ENCODE peak calls at places on chromosomes 5 and 9, in nine cellular contexts. One of them, this sample, is unnamed.
A peak's percentile ranks its signal among the peaks of the same experiment; 100 is the strongest.

GRCh38 chr9:73155968-73156592 is 4.4 kb downstream of the ANXA1 start:
- DNase-seq in lung: no peak
- DNase-seq in psoas muscle: no peak
- DNase-seq in right lobe of liver: no peak
- DNase-seq in thyroid gland: no peak
- DNase-seq in fibroblast of lung: no peak
- DNase-seq in fibroblast of mammary gland: no peak
- DNase-seq in tibial nerve: no peak
- DNase-seq in retinal pigment epithelial cell: no peak
- DNase-seq in this sample: no peak

GRCh38 chr5:159184858-159185381 is 24.4 kb downstream of the RNF145 start:
- DNase-seq in lung: no peak
- DNase-seq in psoas muscle: no peak
- DNase-seq in right lobe of liver: no peak
- DNase-seq in thyroid gland: peak; percentile 9
- DNase-seq in fibroblast of lung: peak; percentile 59
- DNase-seq in fibroblast of mammary gland: peak; percentile 90
- DNase-seq in tibial nerve: no peak
- DNase-seq in retinal pigment epithelial cell: no peak
- DNase-seq in this sample: no peak

GRCh38 chr5:66139313-66139712 is 4.8 kb upstream of the SREK1 start:
- DNase-seq in lung: no peak
- DNase-seq in psoas muscle: no peak
- DNase-seq in right lobe of liver: no peak
- DNase-seq in thyroid gland: no peak
- DNase-seq in fibroblast of lung: no peak
- DNase-seq in fibroblast of mammary gland: no peak
- DNase-seq in tibial nerve: no peak
- DNase-seq in retinal pigment epithelial cell: no peak
- DNase-seq in this sample: no peak

GRCh38 chr9:25994605-25995004 is 316.4 kb upstream of the TUSC1 start:
- DNase-seq in lung: no peak
- DNase-seq in psoas muscle: no peak
- DNase-seq in right lobe of liver: no peak
- DNase-seq in thyroid gland: no peak
- DNase-seq in fibroblast of lung: no peak
- DNase-seq in fibroblast of mammary gland: no peak
- DNase-seq in tibial nerve: no peak
- DNase-seq in retinal pigment epithelial cell: no peak
- DNase-seq in this sample: no peak

GRCh38 chr9:69874301-69875060 is 53.9 kb downstream of the CFAP95 start:
- DNase-seq in lung: no peak
- DNase-seq in psoas muscle: no peak
- DNase-seq in right lobe of liver: no peak
- DNase-seq in thyroid gland: no peak
- DNase-seq in fibroblast of lung: no peak
- DNase-seq in fibroblast of mammary gland: peak; percentile 34
- DNase-seq in tibial nerve: no peak
- DNase-seq in retinal pigment epithelial cell: no peak
- DNase-seq in this sample: no peak

GRCh38 chr5:174355995-174356394 is 310.5 kb downstream of the NSG2 start:
- DNase-seq in lung: no peak
- DNase-seq in psoas muscle: no peak
- DNase-seq in right lobe of liver: no peak
- DNase-seq in thyroid gland: no peak
- DNase-seq in fibroblast of lung: no peak
- DNase-seq in fibroblast of mammary gland: no peak
- DNase-seq in tibial nerve: no peak
- DNase-seq in retinal pigment epithelial cell: no peak
- DNase-seq in this sample: no peak

GRCh38 chr9:18424132-18424531 is 49.8 kb upstream of the ADAMTSL1 start:
- DNase-seq in lung: no peak
- DNase-seq in psoas muscle: no peak
- DNase-seq in right lobe of liver: no peak
- DNase-seq in thyroid gland: no peak
- DNase-seq in fibroblast of lung: peak; percentile 42
- DNase-seq in fibroblast of mammary gland: peak; percentile 27
- DNase-seq in tibial nerve: no peak
- DNase-seq in retinal pigment epithelial cell: no peak
- DNase-seq in this sample: no peak

GRCh38 chr5:56264417-56265025 is 31.4 kb upstream of the ANKRD55 start:
- DNase-seq in lung: no peak
- DNase-seq in psoas muscle: no peak
- DNase-seq in right lobe of liver: no peak
- DNase-seq in thyroid gland: peak; percentile 39
- DNase-seq in fibroblast of lung: peak; percentile 46
- DNase-seq in fibroblast of mammary gland: peak; percentile 75
- DNase-seq in tibial nerve: no peak
- DNase-seq in retinal pigment epithelial cell: no peak
- DNase-seq in this sample: no peak

GRCh38 chr9:136942112-136942880 is 2.2 kb downstream of the FBXW5 start:
- DNase-seq in lung: no peak
- DNase-seq in psoas muscle: peak; percentile 59
- DNase-seq in right lobe of liver: peak; percentile 66
- DNase-seq in thyroid gland: no peak
- DNase-seq in fibroblast of lung: no peak
- DNase-seq in fibroblast of mammary gland: no peak
- DNase-seq in tibial nerve: peak; percentile 12
- DNase-seq in retinal pigment epithelial cell: no peak
- DNase-seq in this sample: no peak

GRCh38 chr9:6079386-6079785 is 64.0 kb upstream of the RANBP6 start:
- DNase-seq in lung: no peak
- DNase-seq in psoas muscle: no peak
- DNase-seq in right lobe of liver: no peak
- DNase-seq in thyroid gland: no peak
- DNase-seq in fibroblast of lung: no peak
- DNase-seq in fibroblast of mammary gland: no peak
- DNase-seq in tibial nerve: no peak
- DNase-seq in retinal pigment epithelial cell: no peak
- DNase-seq in this sample: no peak

GRCh38 chr5:140349244-140349643 is 2.8 kb upstream of the HBEGF start:
- DNase-seq in lung: no peak
- DNase-seq in psoas muscle: no peak
- DNase-seq in right lobe of liver: no peak
- DNase-seq in thyroid gland: no peak
- DNase-seq in fibroblast of lung: no peak
- DNase-seq in fibroblast of mammary gland: peak; percentile 22
- DNase-seq in tibial nerve: no peak
- DNase-seq in retinal pigment epithelial cell: no peak
- DNase-seq in this sample: no peak

GRCh38 chr9:7146582-7146981 is 388.8 kb downstream of the KDM4C start:
- DNase-seq in lung: no peak
- DNase-seq in psoas muscle: no peak
- DNase-seq in right lobe of liver: no peak
- DNase-seq in thyroid gland: no peak
- DNase-seq in fibroblast of lung: no peak
- DNase-seq in fibroblast of mammary gland: no peak
- DNase-seq in tibial nerve: no peak
- DNase-seq in retinal pigment epithelial cell: no peak
- DNase-seq in this sample: no peak

GRCh38 chr9:134370213-134370492 is 43.9 kb downstream of the RXRA start:
- DNase-seq in lung: no peak
- DNase-seq in psoas muscle: peak; percentile 78
- DNase-seq in right lobe of liver: peak; percentile 89
- DNase-seq in thyroid gland: no peak
- DNase-seq in fibroblast of lung: no peak
- DNase-seq in fibroblast of mammary gland: no peak
- DNase-seq in tibial nerve: no peak
- DNase-seq in retinal pigment epithelial cell: no peak
- DNase-seq in this sample: no peak

GRCh38 chr9:98523231-98523901 is 185.4 kb downstream of the GABBR2 start:
- DNase-seq in lung: no peak
- DNase-seq in psoas muscle: no peak
- DNase-seq in right lobe of liver: no peak
- DNase-seq in thyroid gland: peak; percentile 17
- DNase-seq in fibroblast of lung: peak; percentile 45
- DNase-seq in fibroblast of mammary gland: peak; percentile 74
- DNase-seq in tibial nerve: no peak
- DNase-seq in retinal pigment epithelial cell: no peak
- DNase-seq in this sample: no peak

GRCh38 chr5:139687656-139688055 is 39.5 kb downstream of the CXXC5 start:
- DNase-seq in lung: no peak
- DNase-seq in psoas muscle: no peak
- DNase-seq in right lobe of liver: peak; percentile 86
- DNase-seq in thyroid gland: no peak
- DNase-seq in fibroblast of lung: no peak
- DNase-seq in fibroblast of mammary gland: no peak
- DNase-seq in tibial nerve: no peak
- DNase-seq in retinal pigment epithelial cell: no peak
- DNase-seq in this sample: no peak

GRCh38 chr5:143085319-143085917 is 315.2 kb downstream of the ARHGAP26 start:
- DNase-seq in lung: no peak
- DNase-seq in psoas muscle: no peak
- DNase-seq in right lobe of liver: no peak
- DNase-seq in thyroid gland: no peak
- DNase-seq in fibroblast of lung: peak; percentile 45
- DNase-seq in fibroblast of mammary gland: no peak
- DNase-seq in tibial nerve: no peak
- DNase-seq in retinal pigment epithelial cell: no peak
- DNase-seq in this sample: no peak

DNA sequence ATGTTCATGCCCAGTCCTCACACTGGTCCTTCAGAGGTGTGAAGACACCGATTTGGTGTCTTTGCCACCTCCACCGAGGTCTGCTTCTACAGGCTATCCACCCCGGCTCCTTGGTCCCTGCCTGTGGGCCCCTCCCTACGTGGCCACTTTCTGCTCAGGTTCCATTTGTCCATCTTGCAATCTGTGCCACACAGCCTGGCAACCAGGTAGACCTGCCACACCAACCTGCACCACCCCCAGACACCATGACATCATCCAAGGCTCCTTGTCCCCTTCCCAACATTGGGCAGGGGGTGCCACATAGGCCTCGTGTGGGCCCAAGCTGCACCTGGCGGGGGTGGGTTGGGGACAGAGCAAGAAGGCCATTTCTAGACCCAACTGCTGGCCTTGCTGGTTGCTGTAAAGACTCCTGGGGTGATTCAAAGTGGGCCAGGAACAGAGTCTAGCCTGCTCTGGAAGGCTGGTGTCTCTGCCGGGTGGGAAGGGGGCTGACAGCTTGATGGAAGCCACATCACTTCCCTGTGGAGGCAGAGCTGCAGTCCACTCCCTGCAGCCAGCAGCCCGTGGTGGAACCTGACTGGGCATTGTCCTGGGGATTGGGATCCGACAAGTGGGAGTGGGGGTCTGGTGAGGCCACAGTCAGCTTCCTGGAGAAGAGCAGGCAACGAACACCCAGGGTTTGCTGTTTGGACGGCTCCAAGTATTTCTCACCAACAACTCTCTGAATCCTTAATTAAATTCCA is 65.8 kb upstream of the SLC25A51 start:
- DNase-seq in lung: no peak
- DNase-seq in psoas muscle: no peak
- DNase-seq in right lobe of liver: peak; percentile 33
- DNase-seq in thyroid gland: no peak
- DNase-seq in fibroblast of lung: no peak
- DNase-seq in fibroblast of mammary gland: no peak
- DNase-seq in tibial nerve: no peak
- DNase-seq in retinal pigment epithelial cell: no peak
- DNase-seq in this sample: no peak
- TF ChIP-seq CTCF in lung: no peak
- TF ChIP-seq CTCF in psoas muscle: no peak
- TF ChIP-seq CTCF in right lobe of liver: no peak
- TF ChIP-seq CTCF in thyroid gland: no peak
- TF ChIP-seq CTCF in fibroblast of lung: no peak
- TF ChIP-seq CTCF in fibroblast of mammary gland: no peak
- TF ChIP-seq CTCF in tibial nerve: no peak
- TF ChIP-seq CTCF in retinal pigment epithelial cell: no peak
- TF ChIP-seq CTCF in this sample: no peak

GRCh38 chr5:57432876-57433275 is 49.7 kb downstream of the ACTBL2 start:
- DNase-seq in lung: no peak
- DNase-seq in psoas muscle: no peak
- DNase-seq in right lobe of liver: no peak
- DNase-seq in thyroid gland: peak; percentile 13
- DNase-seq in fibroblast of lung: no peak
- DNase-seq in fibroblast of mammary gland: peak; percentile 34
- DNase-seq in tibial nerve: no peak
- DNase-seq in retinal pigment epithelial cell: no peak
- DNase-seq in this sample: no peak
- TF ChIP-seq CTCF in lung: no peak
- TF ChIP-seq CTCF in psoas muscle: peak; percentile 18
- TF ChIP-seq CTCF in right lobe of liver: peak; percentile 61
- TF ChIP-seq CTCF in thyroid gland: no peak
- TF ChIP-seq CTCF in fibroblast of lung: no peak
- TF ChIP-seq CTCF in fibroblast of mammary gland: peak; percentile 21
- TF ChIP-seq CTCF in tibial nerve: no peak
- TF ChIP-seq CTCF in retinal pigment epithelial cell: no peak
- TF ChIP-seq CTCF in this sample: no peak

DNA sequence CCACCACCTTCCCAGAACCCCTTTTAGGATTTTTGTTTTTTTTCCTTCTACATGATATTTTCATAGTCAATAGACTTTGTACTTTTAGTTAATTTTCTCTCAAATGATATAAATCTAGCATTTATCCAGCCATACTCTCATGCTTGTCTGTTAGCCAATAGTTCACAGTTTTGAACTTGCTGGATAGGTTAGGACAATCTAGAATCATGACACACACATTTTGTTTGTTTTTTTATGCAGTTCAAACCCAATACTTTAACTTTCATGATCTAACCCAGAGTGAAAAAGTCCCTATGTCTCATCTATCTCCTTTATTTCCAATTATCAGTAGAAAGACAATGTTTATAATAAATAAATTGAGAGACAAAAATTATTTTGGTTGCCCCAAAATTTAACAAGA is 509.7 kb upstream of the DMAC1 start:
- DNase-seq in lung: no peak
- DNase-seq in psoas muscle: no peak
- DNase-seq in right lobe of liver: no peak
- DNase-seq in thyroid gland: no peak
- DNase-seq in fibroblast of lung: peak; percentile 31
- DNase-seq in fibroblast of mammary gland: no peak
- DNase-seq in tibial nerve: no peak
- DNase-seq in retinal pigment epithelial cell: no peak
- DNase-seq in this sample: no peak
- TF ChIP-seq CTCF in lung: no peak
- TF ChIP-seq CTCF in psoas muscle: no peak
- TF ChIP-seq CTCF in right lobe of liver: no peak
- TF ChIP-seq CTCF in thyroid gland: no peak
- TF ChIP-seq CTCF in fibroblast of lung: no peak
- TF ChIP-seq CTCF in fibroblast of mammary gland: no peak
- TF ChIP-seq CTCF in tibial nerve: no peak
- TF ChIP-seq CTCF in retinal pigment epithelial cell: no peak
- TF ChIP-seq CTCF in this sample: no peak

DNA sequence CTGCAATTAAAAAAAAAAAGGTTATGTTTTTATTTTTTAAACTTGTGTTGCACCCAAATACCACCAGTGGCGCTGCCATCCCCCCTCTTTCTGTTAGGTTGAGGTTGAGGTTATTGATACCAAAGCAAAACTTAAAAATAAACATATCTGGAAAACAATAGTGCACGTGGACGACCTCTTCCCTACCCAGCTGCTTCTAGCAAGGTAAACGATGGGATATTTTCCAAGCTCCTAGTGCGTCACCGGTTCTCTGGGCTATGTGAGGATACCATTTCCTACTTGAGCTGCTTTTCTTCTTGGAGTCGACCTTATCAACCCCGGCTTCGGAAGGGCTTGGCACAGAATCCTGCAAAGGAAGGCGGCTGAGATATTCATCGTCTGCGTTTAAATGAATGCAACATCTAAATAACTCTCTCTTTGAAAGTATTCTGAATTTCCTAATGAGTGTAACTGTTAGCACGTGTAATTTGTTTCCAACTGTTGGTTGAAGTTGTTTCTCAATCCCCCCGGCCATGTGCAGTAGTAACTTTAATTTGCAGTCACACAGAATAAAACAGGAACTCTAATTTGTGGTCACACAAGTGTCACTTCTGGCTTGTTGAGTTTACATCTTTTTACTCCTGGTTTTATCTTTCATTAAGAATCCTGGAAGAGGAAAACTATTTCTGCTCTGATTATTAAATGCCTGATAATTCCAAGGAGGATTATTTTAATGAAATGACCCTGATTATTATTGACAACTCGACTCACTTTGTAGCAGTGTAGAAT is 993 bp downstream of the SCAMP1 start:
- DNase-seq in lung: peak; percentile 49
- DNase-seq in psoas muscle: no peak
- DNase-seq in right lobe of liver: no peak
- DNase-seq in thyroid gland: peak; percentile 54
- DNase-seq in fibroblast of lung: peak; percentile 74
- DNase-seq in fibroblast of mammary gland: peak; percentile 84
- DNase-seq in tibial nerve: no peak
- DNase-seq in retinal pigment epithelial cell: peak; percentile 62
- DNase-seq in this sample: no peak
- TF ChIP-seq CTCF in lung: no peak
- TF ChIP-seq CTCF in psoas muscle: peak; percentile 7
- TF ChIP-seq CTCF in right lobe of liver: peak; percentile 13
- TF ChIP-seq CTCF in thyroid gland: no peak
- TF ChIP-seq CTCF in fibroblast of lung: peak; percentile 29
- TF ChIP-seq CTCF in fibroblast of mammary gland: peak; percentile 28
- TF ChIP-seq CTCF in tibial nerve: no peak
- TF ChIP-seq CTCF in retinal pigment epithelial cell: peak; percentile 31
- TF ChIP-seq CTCF in this sample: no peak

This sample was measured in GM13976.